ENCODE peak calls at places on chromosomes 2 and 18, in nine cellular contexts. R is Ammon's horn; S is fibroblast of the aortic adventitia; C is T-helper 1 cell; K is mammary epithelial cell; P is ACHN; W is tibial nerve; J is activated CD4-positive, CD25-positive, alpha-beta regulatory T cell; L is Right ventricle myocardium superior. Y is an unnamed sample.

GRCh38 chr2:101435011-101435862 is 39.7 kb downstream of the RFX8 start:
- DNase-seq in C (no peak), P (no peak), R (peak; percentile 12), J (no peak), L (no peak), K (no peak), S (peak; percentile 82), W (no peak), Y (peak; percentile 47)

GRCh38 chr18:51195086-51195601 is 2.3 kb downstream of the MEX3C start:
- DNase-seq in K (no peak), J (no peak), R (no peak), P (no peak), C (no peak), L (no peak), S (no peak), W (no peak), Y (no peak)

GRCh38 chr2:70529663-70530062 is 24.0 kb downstream of the TGFA start:
- DNase-seq in R (no peak), P (no peak), S (no peak), J (no peak), W (no peak), C (no peak), L (no peak), K (no peak), Y (no peak)

GRCh38 chr2:634670-635395 is 42.4 kb downstream of the TMEM18 start:
- DNase-seq in L (no peak), K (no peak), W (no peak), C (no peak), S (no peak), P (no peak), J (no peak), R (no peak), Y (no peak)

GRCh38 chr2:138275881-138276280 is 225.7 kb upstream of the SPOPL start:
- DNase-seq in W (no peak), R (no peak), J (no peak), L (no peak), K (peak; percentile 25), S (no peak), P (peak; percentile 42), C (no peak), Y (no peak)

GRCh38 chr2:82124629-82125028 is 1820.1 kb upstream of the LRRTM1 start:
- DNase-seq in C (no peak), R (no peak), J (no peak), S (no peak), P (peak; percentile 19), K (no peak), W (no peak), L (no peak), Y (no peak)

GRCh38 chr18:12308386-12309100 is 502 bp downstream of the TUBB6 start:
- DNase-seq in P (peak; percentile 77), W (peak; percentile 73), L (peak; percentile 93), S (peak; percentile 95), R (no peak), J (no peak), K (peak; percentile 79), C (peak; percentile 24), Y (peak; percentile 70)

GRCh38 chr2:2787301-2787907 is 456.3 kb upstream of the MYT1L start:
- DNase-seq in J (no peak), W (no peak), L (peak; percentile 65), P (no peak), R (no peak), C (no peak), K (no peak), S (no peak), Y (no peak)

GRCh38 chr2:160952462-160952861 is 207.8 kb upstream of the TANK start:
- DNase-seq in P (no peak), L (peak; percentile 76), K (no peak), R (peak; percentile 7), W (no peak), S (peak; percentile 77), C (no peak), J (no peak), Y (no peak)

GRCh38 chr2:175744000-175744399 is 258.1 kb downstream of the LNPK start:
- DNase-seq in W (no peak), L (no peak), C (no peak), K (no peak), S (no peak), P (no peak), R (no peak), J (no peak), Y (no peak)

GRCh38 chr2:216555274-216555673 is 56.6 kb downstream of the RPL37A start:
- DNase-seq in W (no peak), R (peak; percentile 91), J (no peak), K (peak; percentile 53), P (peak; percentile 50), C (no peak), S (peak; percentile 59), L (peak; percentile 85), Y (no peak)

Y was measured in foreskin keratinocyte.